ENCODE peak calls at places on chromosomes 4 and X, in four cellular contexts. I is HCT116, A is fibroblast of lung, B is right cardiac atrium. Q is an unnamed sample.
A peak's percentile ranks its signal among the peaks of the same experiment; 100 is the strongest.

GRCh38 chr4:36000941-36001557 is 243.3 kb downstream of the ARAP2 start:
- DNase-seq in I (no peak), A (no peak), B (no peak), Q (no peak)

GRCh38 chr4:183082053-183082452 is 17.0 kb upstream of the WWC2 start:
- DNase-seq in I (no peak), A (no peak), B (no peak), Q (no peak)

GRCh38 chr4:47122592-47123291 is 91.4 kb downstream of the GABRB1 start:
- DNase-seq in I (peak; percentile 36), A (peak; percentile 85), B (peak; percentile 15), Q (no peak)

GRCh38 chr4:152735302-152735917 is 44.1 kb downstream of the TIGD4 start:
- DNase-seq in I (peak; percentile 12), A (peak; percentile 47), B (no peak), Q (no peak)

GRCh38 chrX:41406211-41406610 is 40.9 kb upstream of the NYX start:
- DNase-seq in I (no peak), A (no peak), B (no peak), Q (no peak)

GRCh38 chrX:85836868-85837267 is 210.5 kb downstream of the CHM start:
- DNase-seq in I (no peak), A (peak; percentile 44), B (no peak), Q (no peak)

GRCh38 chr4:164023214-164023613 is 528.7 kb downstream of the TMA16 start:
- DNase-seq in I (peak; percentile 12), A (no peak), B (no peak), Q (no peak)

GRCh38 chrX:14015294-14015693 is 14.4 kb downstream of the GEMIN8 start:
- DNase-seq in I (no peak), A (peak; percentile 15), B (no peak), Q (no peak)

GRCh38 chrX:119690921-119691716 is 1.8 kb downstream of the SEPTIN6 start:
- DNase-seq in I (no peak), A (peak; percentile 42), B (no peak), Q (peak; percentile 20)

GRCh38 chrX:93259029-93259428 is 414.3 kb downstream of the NAP1L3 start:
- DNase-seq in I (no peak), A (no peak), B (no peak), Q (no peak)

GRCh38 chr4:14749910-14750309 is 252.4 kb upstream of the CPEB2 start:
- DNase-seq in I (no peak), A (peak; percentile 45), B (peak; percentile 22), Q (no peak)

GRCh38 chr4:153790962-153791551 is 2.2 kb upstream of the SFRP2 start:
- DNase-seq in I (no peak), A (no peak), B (no peak), Q (no peak)

GRCh38 chr4:109846395-109847098 is 1.4 kb upstream of the LRIT3 start:
- DNase-seq in I (no peak), A (no peak), B (no peak), Q (no peak)

GRCh38 chr4:89661490-89661889 is 175.5 kb downstream of the SNCA start:
- DNase-seq in I (no peak), A (peak; percentile 46), B (no peak), Q (no peak)

GRCh38 chr4:148015468-148015867 is 283.6 kb downstream of the ARHGAP10 start:
- DNase-seq in I (no peak), A (no peak), B (no peak), Q (no peak)

GRCh38 chrX:105526431-105526830 is 295.9 kb upstream of the NRK start:
- DNase-seq in I (no peak), A (no peak), B (no peak), Q (no peak)

GRCh38 chr4:168837922-168838321 is 172.1 kb downstream of the CBR4 start:
- DNase-seq in I (no peak), A (peak; percentile 68), B (no peak), Q (no peak)
- H3K4me1 ChIP-seq in I (peaks cover 11% of the 10 kb centered on the region), A (peaks cover 4% of the 10 kb centered on the region), B (peaks cover 17% of the 10 kb centered on the region), Q (peaks cover 53% of the 10 kb centered on the region)

GRCh38 chrX:375181-376036 is 11.3 kb downstream of the PPP2R3B start:
- DNase-seq in I (no peak), A (no peak), B (no peak), Q (no peak)
- H3K4me1 ChIP-seq in I (no peaks in the 10 kb centered on the region), A (no peaks in the 10 kb centered on the region), B (no peaks in the 10 kb centered on the region), Q (peaks cover 4% of the 10 kb centered on the region)

GRCh38 chr4:94413085-94413685 is 38.6 kb upstream of the PDLIM5 start:
- DNase-seq in I (no peak), A (peak; percentile 33), B (no peak), Q (no peak)
- H3K4me1 ChIP-seq in I (peaks cover 40% of the 10 kb centered on the region), A (peaks cover 5% of the 10 kb centered on the region), B (peaks cover 2% of the 10 kb centered on the region), Q (peaks cover 15% of the 10 kb centered on the region)

DNA sequence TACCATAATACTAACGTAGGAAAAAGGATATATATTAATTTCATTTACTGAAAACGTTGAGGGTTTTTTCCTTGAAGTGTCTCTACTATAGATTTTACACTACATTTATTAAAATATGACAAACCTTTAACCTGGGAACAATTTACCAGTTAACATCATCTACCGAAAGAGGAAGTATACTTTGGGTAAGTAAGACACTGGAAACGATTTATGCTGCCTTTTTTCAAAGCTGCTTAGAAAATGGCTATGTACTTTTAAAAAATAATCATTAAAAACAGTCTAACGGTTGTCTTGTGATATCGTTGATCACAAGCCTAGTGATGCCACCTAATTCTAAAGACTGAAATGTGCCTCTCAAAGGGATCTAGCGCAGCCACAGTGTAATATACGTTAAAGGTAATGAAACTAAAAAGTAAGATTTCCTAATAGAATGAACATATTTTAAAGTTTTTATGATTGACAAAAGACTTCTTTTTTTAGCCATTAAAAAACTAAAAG is 50.4 kb downstream of the STX18 start:
- DNase-seq in I (no peak), A (no peak), B (no peak), Q (no peak)
- H3K4me1 ChIP-seq in I (no peaks in the 10 kb centered on the region), A (peaks cover 9% of the 10 kb centered on the region), B (peaks cover 4% of the 10 kb centered on the region), Q (no peaks in the 10 kb centered on the region)

GRCh38 chr4:1866095-1866755 is 5.0 kb upstream of the NSD2 start:
- DNase-seq in I (no peak), A (no peak), B (no peak), Q (no peak)
- H3K4me1 ChIP-seq in I (peaks cover 30% of the 10 kb centered on the region), A (peaks cover 2% of the 10 kb centered on the region), B (peaks cover 4% of the 10 kb centered on the region), Q (peaks cover 7% of the 10 kb centered on the region)

GRCh38 chr4:184795214-184795844 is 30.4 kb downstream of the ACSL1 start:
- DNase-seq in I (no peak), A (peak; percentile 49), B (no peak), Q (no peak)
- H3K4me1 ChIP-seq in I (peaks cover 13% of the 10 kb centered on the region), A (no peaks in the 10 kb centered on the region), B (peaks cover 19% of the 10 kb centered on the region), Q (peaks cover 44% of the 10 kb centered on the region)

DNA sequence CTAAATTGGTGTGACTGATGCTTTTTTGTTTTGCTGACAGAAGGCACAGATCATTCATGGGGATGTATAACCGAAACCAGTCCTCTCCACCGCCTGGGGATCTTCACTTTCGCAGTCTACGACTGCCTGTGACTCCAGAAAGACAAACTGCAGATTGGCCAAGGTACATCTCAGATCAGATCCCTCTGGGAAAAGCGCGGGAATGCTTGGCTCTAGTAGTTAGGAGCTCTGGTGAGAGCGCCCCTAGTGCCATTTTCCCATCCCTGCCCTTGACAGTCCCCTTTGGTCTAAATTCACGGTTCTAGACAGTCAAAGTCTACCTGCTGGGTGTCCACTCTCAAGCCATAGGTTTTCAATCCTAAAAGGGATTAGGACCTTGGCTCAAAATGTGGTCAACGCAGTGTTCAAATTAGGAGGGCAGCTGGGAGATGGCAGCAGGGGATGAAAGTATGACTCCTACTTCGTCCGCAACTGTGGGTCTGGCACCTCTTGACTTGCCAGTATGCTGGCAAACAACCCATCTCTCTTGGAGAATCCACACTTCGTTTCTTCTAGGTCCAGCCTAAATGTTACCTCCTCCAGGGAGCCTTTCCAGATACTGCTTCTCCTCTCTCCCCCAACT is 6.9 kb upstream of the HAND2 start:
- DNase-seq in I (peak; percentile 16), A (no peak), B (peak; percentile 39), Q (peak; percentile 43)
- H3K4me1 ChIP-seq in I (no peaks in the 10 kb centered on the region), A (no peaks in the 10 kb centered on the region), B (no peaks in the 10 kb centered on the region), Q (peaks cover 25% of the 10 kb centered on the region)

DNA sequence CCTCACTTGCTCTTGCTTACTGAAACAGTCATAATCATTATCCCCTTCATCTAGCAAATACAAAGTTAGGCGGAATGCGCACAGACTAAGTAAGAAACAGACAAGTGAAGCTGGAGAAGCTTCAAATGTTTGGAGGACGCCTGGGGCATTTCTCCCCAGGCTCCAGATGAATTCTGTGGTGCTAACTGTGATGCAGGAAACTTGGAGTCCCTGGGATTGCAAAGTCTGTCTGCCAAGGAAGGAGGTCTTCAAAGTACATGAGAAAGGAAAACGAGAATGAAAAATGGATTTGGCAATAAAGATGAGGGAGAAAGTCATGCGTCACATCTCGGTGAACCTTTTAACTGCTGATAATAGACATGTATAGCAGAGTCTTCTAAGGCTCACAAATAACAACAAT is 23.6 kb upstream of the MFAP3L start:
- DNase-seq in I (no peak), A (no peak), B (no peak), Q (no peak)
- H3K4me1 ChIP-seq in I (no peaks in the 10 kb centered on the region), A (no peaks in the 10 kb centered on the region), B (no peaks in the 10 kb centered on the region), Q (no peaks in the 10 kb centered on the region)

GRCh38 chr4:27629532-27630225 is 769.0 kb downstream of the STIM2 start:
- DNase-seq in I (no peak), A (no peak), B (no peak), Q (no peak)

GRCh38 chr4:27624749-27625148 is 764.1 kb downstream of the STIM2 start:
- DNase-seq in I (no peak), A (no peak), B (no peak), Q (no peak)

GRCh38 chr4:27628609-27629008 is 768.0 kb downstream of the STIM2 start:
- DNase-seq in I (no peak), A (no peak), B (no peak), Q (no peak)
- H3K4me1 ChIP-seq in I (no peaks in the 10 kb centered on the region), A (no peaks in the 10 kb centered on the region), B (no peaks in the 10 kb centered on the region), Q (no peaks in the 10 kb centered on the region)

DNA sequence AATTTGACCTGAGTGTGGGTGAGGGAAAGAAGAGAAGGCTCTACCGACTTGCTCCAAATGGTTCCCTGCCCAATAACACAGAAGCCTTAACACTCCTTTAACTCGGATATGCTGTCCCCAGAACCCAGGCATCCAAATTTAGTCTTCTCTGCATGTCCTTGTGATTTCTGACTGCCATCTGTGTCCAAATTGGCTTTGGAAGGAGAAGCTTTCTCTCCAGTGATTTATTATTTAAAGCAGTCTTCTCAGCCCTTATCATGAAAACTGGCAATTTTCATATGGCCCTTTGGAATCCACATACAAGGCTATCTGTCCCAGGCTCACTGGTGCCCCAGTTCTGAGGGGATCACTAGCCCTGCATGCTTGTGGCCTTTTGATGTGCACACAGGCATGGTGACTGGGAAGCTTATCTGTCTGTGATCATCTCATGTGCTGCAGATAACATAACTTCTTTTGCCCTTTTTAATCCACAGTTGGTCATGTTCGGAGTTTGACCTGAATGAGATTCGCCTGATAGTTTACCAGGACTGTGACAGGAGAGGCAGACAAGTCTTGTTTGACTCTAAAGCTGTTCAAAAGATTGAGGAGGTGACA is 56.7 kb downstream of the FNIP2 start:
- DNase-seq in I (no peak), A (no peak), B (no peak), Q (no peak)
- H3K4me1 ChIP-seq in I (peaks cover 13% of the 10 kb centered on the region), A (peaks cover 7% of the 10 kb centered on the region), B (peaks cover 34% of the 10 kb centered on the region), Q (peaks cover 76% of the 10 kb centered on the region)

Q was measured in heart left ventricle.